ENCODE peak calls at places on chromosome 10, in nine cellular contexts. L is K562, G is heart left ventricle, Y is spleen, R is left ventricle myocardium inferior, P is astrocyte, Z is AG04450, V is colonic mucosa, U is left lung. Q is an unnamed sample.
A peak's percentile ranks its signal among the peaks of the same experiment; 100 is the strongest.

GRCh38 chr10:64363687-64364086 is 842.5 kb downstream of the REEP3 start:
- DNase-seq in L (no peak), G (no peak), Y (no peak), R (no peak), P (no peak), Z (no peak), V (no peak), U (no peak), Q (no peak)

GRCh38 chr10:101095550-101096213 is 33.9 kb downstream of the KAZALD1 start:
- DNase-seq in L (peak; percentile 72), G (no peak), Y (peak; percentile 82), R (peak; percentile 55), P (peak; percentile 17), Z (peak; percentile 11), V (peak; percentile 92), U (peak; percentile 42), Q (peak; percentile 52)

GRCh38 chr10:133279266-133279960 is 2.7 kb upstream of the ADAM8 start:
- DNase-seq in L (no peak), G (no peak), Y (peak; percentile 87), R (no peak), P (no peak), Z (no peak), V (no peak), U (no peak), Q (no peak)

GRCh38 chr10:75959209-75959608 is 527.8 kb downstream of the LRMDA start:
- DNase-seq in L (no peak), G (no peak), Y (no peak), R (no peak), P (peak; percentile 93), Z (peak; percentile 37), V (no peak), U (no peak), Q (no peak)

GRCh38 chr10:43352951-43353350 is 18.5 kb upstream of the FXYD4 start:
- DNase-seq in L (no peak), G (no peak), Y (peak; percentile 48), R (no peak), P (no peak), Z (no peak), V (no peak), U (no peak), Q (no peak)

GRCh38 chr10:88342733-88343310 is 240.3 kb downstream of the RNLS start:
- DNase-seq in L (no peak), G (no peak), Y (no peak), R (no peak), P (no peak), Z (no peak), V (peak; percentile 23), U (no peak), Q (no peak)

GRCh38 chr10:116907588-116907987 is 58.3 kb downstream of the ENO4 start:
- DNase-seq in L (no peak), G (no peak), Y (no peak), R (no peak), P (no peak), Z (no peak), V (no peak), U (no peak), Q (no peak)

GRCh38 chr10:47453435-47454293 is 30.3 kb downstream of the ANXA8 start:
- DNase-seq in L (peak; percentile 4), G (no peak), Y (peak; percentile 73), R (no peak), P (no peak), Z (no peak), V (no peak), U (no peak), Q (no peak)

GRCh38 chr10:133058267-133059092 is 29.2 kb upstream of the ADGRA1 start:
- DNase-seq in L (no peak), G (peak; percentile 48), Y (no peak), R (no peak), P (no peak), Z (no peak), V (no peak), U (no peak), Q (no peak)

DNA sequence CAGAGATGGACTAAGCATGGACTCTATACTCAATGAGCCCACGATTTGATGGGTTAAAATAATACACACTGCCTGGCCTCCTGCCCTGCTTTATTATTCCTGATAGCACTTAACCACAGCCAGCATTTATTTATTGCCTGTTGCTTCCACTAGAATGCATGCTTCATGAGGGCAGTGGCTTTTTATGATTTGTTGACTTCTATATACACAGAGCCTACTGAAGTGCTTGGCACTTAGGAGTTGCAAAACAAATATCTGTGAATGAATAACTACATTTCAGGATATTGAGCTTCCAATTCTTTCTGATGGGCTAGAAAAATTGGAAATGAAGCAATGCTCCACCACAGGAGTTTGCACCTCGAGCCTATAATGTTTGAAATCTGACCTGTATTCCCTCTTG is 513.6 kb upstream of the ZMIZ1 start:
- DNase-seq in L (no peak), G (no peak), Y (no peak), R (no peak), P (no peak), Z (no peak), V (no peak), U (no peak), Q (no peak)
- H3K27me3 ChIP-seq in L (no peaks in the 10 kb centered on the region), G (no peaks in the 10 kb centered on the region), Y (no peaks in the 10 kb centered on the region), R (no peaks in the 10 kb centered on the region), P (peaks cover 4% of the 10 kb centered on the region), Z (peaks cover 1% of the 10 kb centered on the region), V (no peaks in the 10 kb centered on the region), U (no peaks in the 10 kb centered on the region), Q (no peaks in the 10 kb centered on the region)

GRCh38 chr10:19933772-19934171 is 117.5 kb downstream of the PLXDC2 start:
- DNase-seq in L (no peak), G (no peak), Y (no peak), R (no peak), P (no peak), Z (no peak), V (no peak), U (no peak), Q (no peak)

GRCh38 chr10:19932806-19933371 is 116.7 kb downstream of the PLXDC2 start:
- DNase-seq in L (no peak), G (no peak), Y (no peak), R (no peak), P (no peak), Z (no peak), V (no peak), U (no peak), Q (no peak)

GRCh38 chr10:19929466-19930140 is 113.4 kb downstream of the PLXDC2 start:
- DNase-seq in L (no peak), G (no peak), Y (no peak), R (no peak), P (peak; percentile 86), Z (peak; percentile 32), V (no peak), U (no peak), Q (no peak)

GRCh38 chr10:19930936-19931859 is 115.0 kb downstream of the PLXDC2 start:
- DNase-seq in L (no peak), G (no peak), Y (no peak), R (no peak), P (peak; percentile 75), Z (peak; percentile 29), V (peak; percentile 58), U (no peak), Q (no peak)

DNA sequence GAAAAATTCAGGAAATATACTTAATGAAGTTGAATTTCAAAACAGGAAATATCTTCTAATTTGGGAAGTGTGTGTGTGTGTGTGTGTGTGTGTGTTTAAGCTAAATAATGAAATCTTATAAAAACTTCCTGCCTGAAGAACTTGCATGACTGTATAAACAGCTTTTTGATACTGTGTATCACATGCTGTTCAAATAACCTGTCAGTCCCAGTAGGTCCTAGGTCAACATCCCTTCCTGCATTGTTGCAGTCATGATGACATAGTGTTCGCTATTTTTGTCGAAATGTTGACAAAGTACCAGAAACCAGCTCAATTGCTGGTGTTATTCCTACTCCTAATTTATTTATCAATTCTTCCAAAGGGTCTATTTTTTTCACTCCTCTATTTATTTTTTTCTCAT is 115.7 kb downstream of the PLXDC2 start:
- DNase-seq in L (no peak), G (no peak), Y (no peak), R (no peak), P (no peak), Z (no peak), V (no peak), U (no peak), Q (no peak)
- H3K27ac ChIP-seq in L (no peak overlapping the region), G (peak overlapping the region; percentile 60), Y (peak overlapping the region; percentile 54), R (peak overlapping the region; percentile 83), P (no peak overlapping the region), Z (no peak overlapping the region), V (peak overlapping the region; percentile 60), U (peak overlapping the region; percentile 50), Q (peak overlapping the region; percentile 43)

GRCh38 chr10:80496555-80497172 is 41.0 kb upstream of the SH2D4B start:
- DNase-seq in L (no peak), G (no peak), Y (no peak), R (no peak), P (no peak), Z (no peak), V (no peak), U (no peak), Q (no peak)

GRCh38 chr10:80500572-80501380 is 36.9 kb upstream of the SH2D4B start:
- DNase-seq in L (peak; percentile 47), G (peak; percentile 76), Y (peak; percentile 86), R (peak; percentile 74), P (no peak), Z (no peak), V (no peak), U (peak; percentile 36), Q (peak; percentile 32)

GRCh38 chr10:80498039-80498832 is 39.5 kb upstream of the SH2D4B start:
- DNase-seq in L (no peak), G (no peak), Y (no peak), R (no peak), P (no peak), Z (no peak), V (no peak), U (no peak), Q (no peak)

GRCh38 chr10:80497187-80498038 is 40.3 kb upstream of the SH2D4B start:
- DNase-seq in L (peak; percentile 96), G (peak; percentile 77), Y (peak; percentile 88), R (peak; percentile 78), P (peak; percentile 73), Z (no peak), V (peak; percentile 49), U (peak; percentile 64), Q (no peak)

DNA sequence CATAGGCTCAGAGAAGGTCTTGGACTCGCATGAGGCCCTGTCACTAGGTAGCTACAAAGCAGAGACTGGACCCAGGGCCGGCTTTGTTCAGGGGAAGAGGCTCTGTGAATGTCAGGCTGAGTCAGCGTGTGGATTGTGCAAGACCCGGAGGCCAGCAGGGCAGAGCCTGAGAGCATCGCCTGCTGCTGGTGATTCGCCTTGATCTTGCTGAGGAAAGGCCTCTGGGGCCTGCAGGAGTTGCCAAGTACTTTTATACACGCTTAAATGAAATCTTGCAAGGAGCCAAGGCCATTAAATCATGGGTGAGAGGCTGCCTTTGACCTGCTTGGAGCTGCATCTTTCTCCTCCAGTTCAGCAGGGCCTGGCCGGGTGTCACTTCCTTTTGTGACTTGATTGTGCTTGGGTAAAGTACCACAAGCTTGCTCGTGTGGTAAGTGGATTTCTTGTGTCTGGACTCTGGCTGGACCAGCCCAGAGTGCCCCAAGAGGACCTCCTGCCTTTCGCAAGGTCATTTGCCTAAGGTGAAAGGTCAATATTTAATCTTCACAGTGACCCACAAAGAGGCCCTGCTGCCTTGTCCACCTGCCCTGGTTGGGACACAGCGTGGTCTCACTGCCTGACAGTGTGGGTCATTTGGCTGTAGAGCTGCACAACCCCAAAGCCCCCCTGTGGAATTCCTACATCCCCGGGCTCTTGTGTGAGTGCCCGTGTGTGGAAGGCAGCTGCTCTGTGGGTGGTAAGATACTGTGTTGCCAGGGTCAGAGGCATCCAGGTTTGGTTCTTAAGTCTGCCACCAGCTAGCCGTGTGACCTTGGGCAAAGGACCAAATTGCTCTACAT is 38.6 kb upstream of the SH2D4B start:
- DNase-seq in L (peak; percentile 84), G (peak; percentile 94), Y (peak; percentile 93), R (peak; percentile 91), P (peak; percentile 95), Z (peak; percentile 92), V (peak; percentile 86), U (peak; percentile 95), Q (peak; percentile 59)
- TF ChIP-seq CTCF in L (no peak), G (no peak), Y (no peak), R (no peak), P (no peak), Z (peak; percentile 28), V (no peak), U (peak; percentile 11), Q (no peak)

GRCh38 chr10:86364551-86365345 is 1.8 kb downstream of the GRID1 start:
- DNase-seq in L (no peak), G (peak; percentile 45), Y (peak; percentile 69), R (no peak), P (no peak), Z (no peak), V (no peak), U (peak; percentile 33), Q (no peak)
- H3K27me3 ChIP-seq in L (peaks cover 4% of the 10 kb centered on the region), G (peaks cover 32% of the 10 kb centered on the region), Y (peaks cover 55% of the 10 kb centered on the region), R (peaks cover 74% of the 10 kb centered on the region), P (peaks cover 65% of the 10 kb centered on the region), Z (peaks cover 69% of the 10 kb centered on the region), V (peaks cover 54% of the 10 kb centered on the region), U (peaks cover 54% of the 10 kb centered on the region), Q (no peaks in the 10 kb centered on the region)